ENCODE peak calls at places on chromosome 12, in seven cellular contexts. U is pancreas; H is GM23248; Y is CD8-positive, alpha-beta memory T cell; X is esophagus squamous epithelium; D is NT2/D1; C is astrocyte. N is an unnamed sample. For H3K36me3, the result is how much of the 10 kb centered on the place peaks cover.

GRCh38 chr12:124150176-124150575 is 144.7 kb upstream of the RFLNA start:
- DNase-seq in H (no peak), C (no peak), D (no peak), X (no peak), Y (no peak), U (no peak), N (no peak)

GRCh38 chr12:25972783-25973182 is 14.3 kb downstream of the RASSF8 start:
- DNase-seq in X (no peak), D (no peak), Y (no peak), U (no peak), C (peak), H (peak), N (no peak)

GRCh38 chr12:69415471-69416275 is 54.5 kb upstream of the FRS2 start:
- DNase-seq in H (peak), X (no peak), D (peak), U (peak), Y (no peak), C (peak), N (no peak)

GRCh38 chr12:107369006-107369405 is 275.7 kb upstream of the CRY1 start:
- DNase-seq in C (no peak), X (no peak), Y (no peak), U (no peak), D (no peak), H (no peak), N (no peak)

GRCh38 chr12:3726455-3726854 is 26.5 kb downstream of the CRACR2A start:
- DNase-seq in C (no peak), Y (no peak), U (no peak), D (no peak), H (no peak), X (no peak), N (no peak)

GRCh38 chr12:19850341-19851065 is 411.2 kb downstream of the AEBP2 start:
- DNase-seq in U (no peak), C (peak), D (peak), X (no peak), H (peak), Y (no peak), N (no peak)

GRCh38 chr12:108730337-108731104 is 797 bp downstream of the CORO1C start:
- DNase-seq in C (peak), H (peak), Y (peak), U (peak), D (peak), X (no peak), N (peak)

GRCh38 chr12:47270782-47271664 is 191.3 kb upstream of the AMIGO2 start:
- DNase-seq in H (peak), C (peak), U (no peak), D (no peak), X (no peak), Y (no peak), N (no peak)

GRCh38 chr12:34405286-34406227 is 383.3 kb downstream of the ALG10 start:
- DNase-seq in D (no peak), U (peak), C (no peak), H (no peak), X (no peak), Y (peak), N (no peak)

GRCh38 chr12:122064034-122064777 is 14.3 kb upstream of the MLXIP start:
- DNase-seq in C (peak), D (peak), U (peak), Y (no peak), X (no peak), H (peak), N (no peak)

GRCh38 chr12:70196732-70197361 is 46.4 kb upstream of the CNOT2 start:
- DNase-seq in H (peak), D (no peak), C (no peak), Y (no peak), U (no peak), X (no peak), N (no peak)

GRCh38 chr12:124919646-124920352 is 5.3 kb upstream of the UBC start:
- DNase-seq in D (no peak), H (peak), X (no peak), Y (no peak), C (peak), U (no peak), N (peak)

GRCh38 chr12:117105902-117106301 is 6.7 kb upstream of the TESC start:
- DNase-seq in X (no peak), C (no peak), Y (peak), H (no peak), D (no peak), U (no peak), N (peak)

GRCh38 chr12:22543246-22544037 is 900 bp downstream of the C2CD5 start:
- DNase-seq in C (peak), Y (peak), U (peak), X (peak), D (no peak), H (peak), N (peak)

GRCh38 chr12:77837876-77838291 is 7.2 kb downstream of the NAV3 start:
- DNase-seq in Y (no peak), D (no peak), U (no peak), H (no peak), C (no peak), X (no peak), N (no peak)

GRCh38 chr12:96466939-96467751 is 22.2 kb upstream of the CFAP54 start:
- DNase-seq in H (peak), U (no peak), D (no peak), X (no peak), C (peak), Y (no peak), N (no peak)

GRCh38 chr12:66879392-66879791 is 200.5 kb upstream of the GRIP1 start:
- DNase-seq in C (no peak), U (no peak), Y (no peak), X (no peak), H (no peak), D (no peak), N (no peak)

GRCh38 chr12:67539946-67540345 is 108.6 kb upstream of the DYRK2 start:
- DNase-seq in D (no peak), X (no peak), Y (no peak), C (peak), H (peak), U (no peak), N (no peak)

GRCh38 chr12:102811125-102811737 is 105.8 kb downstream of the PAH start:
- DNase-seq in X (no peak), D (peak), Y (no peak), H (peak), U (no peak), C (no peak), N (no peak)

GRCh38 chr12:3313066-3313465 is 177.9 kb upstream of the PRMT8 start:
- DNase-seq in X (no peak), U (no peak), Y (no peak), H (peak), D (no peak), C (peak), N (no peak)

GRCh38 chr12:52082988-52083637 is 3.6 kb downstream of the SMIM41 start:
- DNase-seq in C (peak), Y (peak), H (peak), X (no peak), D (no peak), U (no peak), N (peak)

GRCh38 chr12:123502163-123502562 is 31.4 kb downstream of the RILPL1 start:
- DNase-seq in C (no peak), H (no peak), D (no peak), X (no peak), Y (no peak), U (no peak), N (no peak)

GRCh38 chr12:105214141-105214540 is 21.8 kb downstream of the APPL2 start:
- DNase-seq in U (no peak), H (peak), C (peak), X (no peak), D (no peak), Y (no peak), N (no peak)

GRCh38 chr12:68975811-68976210 is 42.8 kb upstream of the CPM start:
- DNase-seq in H (no peak), U (no peak), Y (no peak), D (no peak), C (no peak), X (no peak), N (no peak)

GRCh38 chr12:3207858-3208257 is 130.7 kb downstream of the TSPAN9 start:
- DNase-seq in H (no peak), C (no peak), Y (no peak), X (no peak), D (no peak), U (no peak), N (no peak)

GRCh38 chr12:117837737-117838050 is 131.1 kb downstream of the KSR2 start:
- DNase-seq in U (no peak), X (no peak), H (no peak), D (no peak), C (no peak), Y (no peak), N (no peak)

GRCh38 chr12:31406345-31406744 is 80.4 kb upstream of the SINHCAF start:
- DNase-seq in U (no peak), Y (no peak), D (no peak), C (no peak), X (no peak), H (no peak), N (no peak)

GRCh38 chr12:130583800-130584199 is 132.3 kb downstream of the RIMBP2 start:
- DNase-seq in D (no peak), X (no peak), Y (no peak), U (no peak), C (no peak), H (no peak), N (no peak)

GRCh38 chr12:101696477-101697196 is 803 bp upstream of the CHPT1 start:
- DNase-seq in U (peak), D (no peak), H (peak), X (no peak), C (no peak), Y (no peak), N (no peak)

GRCh38 chr12:5720405-5721045 is 224.5 kb downstream of the ANO2 start:
- DNase-seq in U (no peak), Y (no peak), D (no peak), H (no peak), C (no peak), X (no peak), N (no peak)

GRCh38 chr12:3042394-3042793 is 34.8 kb upstream of the TSPAN9 start:
- DNase-seq in Y (no peak), H (no peak), C (no peak), U (no peak), D (no peak), X (no peak), N (no peak)

GRCh38 chr12:45421736-45422135 is 205.8 kb downstream of the ANO6 start:
- DNase-seq in Y (no peak), C (no peak), D (no peak), U (no peak), X (no peak), H (no peak), N (no peak)

GRCh38 chr12:45415393-45415817 is 199.5 kb downstream of the ANO6 start:
- DNase-seq in C (peak), D (no peak), H (peak), Y (no peak), X (no peak), U (peak), N (no peak)

GRCh38 chr12:45419317-45419716 is 203.4 kb downstream of the ANO6 start:
- DNase-seq in Y (no peak), H (no peak), X (no peak), D (no peak), U (no peak), C (no peak), N (no peak)

GRCh38 chr12:45416161-45416560 is 200.3 kb downstream of the ANO6 start:
- DNase-seq in U (no peak), Y (no peak), D (no peak), H (peak), X (no peak), C (no peak), N (no peak)
- H3K36me3 ChIP-seq in U (under half), Y (under half), D (half or more), H (under half), X (under half), C (under half), N (under half)

DNA sequence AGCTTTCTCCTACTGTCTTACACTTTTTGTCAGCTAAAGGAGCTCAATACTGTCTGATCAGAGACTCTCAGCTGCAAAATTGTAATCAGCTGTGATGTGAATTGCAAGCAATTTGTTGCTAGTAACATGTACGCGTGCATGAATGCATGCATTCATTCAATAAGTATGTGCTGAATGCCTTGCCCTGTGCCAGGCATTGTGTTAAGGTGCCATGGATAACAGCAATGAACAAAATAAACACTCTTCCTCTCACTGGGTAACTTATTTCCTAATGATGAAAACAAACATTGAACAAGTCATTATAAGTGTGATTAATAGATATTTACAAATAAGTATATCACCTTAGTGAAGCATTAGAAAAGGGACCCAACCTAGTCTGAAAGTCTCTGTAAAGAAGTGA is 163.2 kb upstream of the ARID2 start:
- DNase-seq in Y (no peak), X (no peak), D (no peak), U (no peak), H (no peak), C (no peak), N (no peak)
- H3K36me3 ChIP-seq in Y (under half), X (under half), D (under half), U (under half), H (under half), C (under half), N (under half)

DNA sequence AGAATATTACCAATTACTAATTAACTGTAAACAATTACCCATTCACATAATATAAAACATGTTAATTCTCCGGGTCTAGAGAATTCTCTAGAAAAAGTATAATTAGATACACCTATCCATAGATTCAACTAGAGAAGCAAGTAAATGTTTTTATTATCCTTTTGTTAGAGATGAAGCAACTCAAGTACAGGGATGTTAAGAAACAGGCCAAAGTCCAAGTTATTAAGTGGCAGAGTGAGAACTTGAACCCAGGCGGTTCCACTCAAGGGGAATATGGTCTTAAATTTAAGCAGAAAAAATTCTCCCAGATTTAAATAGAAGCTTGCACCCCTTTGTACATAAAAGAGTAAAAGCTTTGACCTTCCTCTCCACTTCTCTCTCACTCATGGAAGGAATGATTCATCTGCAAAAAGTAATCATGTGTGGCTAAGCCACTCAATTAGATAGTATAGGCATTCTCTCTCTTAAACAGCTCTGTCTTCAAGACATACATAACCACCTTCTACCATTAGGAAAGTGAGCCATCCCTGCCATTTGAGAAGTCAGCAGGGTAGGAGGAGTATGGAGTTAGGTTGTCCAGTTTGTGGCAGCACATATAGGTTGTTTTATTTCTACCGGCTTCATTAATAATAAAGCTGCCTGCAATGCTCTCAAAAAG is 34.1 kb downstream of the ERGIC2 start:
- DNase-seq in Y (no peak), H (peak), U (no peak), X (no peak), C (peak), D (no peak), N (no peak)
- H3K36me3 ChIP-seq in Y (under half), H (under half), U (under half), X (under half), C (under half), D (half or more), N (under half)

DNA sequence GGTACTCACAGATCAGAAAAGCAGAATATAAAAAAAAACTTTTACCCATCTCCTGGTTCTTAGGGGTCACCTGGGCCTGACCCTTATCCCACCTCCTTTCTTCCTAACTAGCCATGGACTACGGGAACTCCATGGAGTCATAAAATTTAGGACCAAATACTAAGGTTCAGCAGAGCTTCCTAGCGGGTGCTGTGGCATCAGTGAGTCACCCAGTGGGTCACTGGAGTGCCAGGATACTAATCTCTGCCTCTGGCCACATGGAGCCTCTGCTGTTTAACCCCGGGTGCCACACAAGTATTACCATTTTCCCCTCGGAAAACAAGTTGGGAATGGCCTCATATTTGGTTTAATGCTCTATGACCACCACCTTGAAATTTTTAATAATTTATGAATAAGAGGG is 6.9 kb downstream of the ZBTB39 start:
- DNase-seq in U (no peak), D (no peak), X (no peak), Y (no peak), H (peak), C (no peak), N (no peak)
- H3K36me3 ChIP-seq in U (under half), D (half or more), X (under half), Y (under half), H (under half), C (under half), N (under half)

DNA sequence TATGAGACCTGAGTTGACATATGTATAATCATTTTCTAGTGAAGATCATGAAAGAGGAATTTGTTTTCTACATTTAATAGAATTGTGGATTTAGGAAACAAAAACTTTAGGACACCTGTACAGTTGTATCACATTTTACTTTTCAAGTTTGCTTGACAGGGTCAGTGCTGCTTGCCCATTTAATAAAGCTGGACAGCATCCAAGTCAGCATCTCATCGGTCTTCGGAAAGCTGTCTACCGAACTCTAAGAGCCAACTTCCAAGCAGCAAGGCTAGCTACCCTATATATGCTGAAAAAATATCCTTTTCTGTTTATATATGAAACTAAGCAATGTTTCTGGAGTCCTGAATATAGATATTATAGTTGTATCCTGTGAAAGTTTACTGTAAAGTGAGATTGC is 52.3 kb downstream of the VEZT start:
- DNase-seq in H (no peak), D (no peak), X (no peak), Y (no peak), C (no peak), U (no peak), N (no peak)
- H3K36me3 ChIP-seq in H (under half), D (under half), X (under half), Y (under half), C (under half), U (under half), N (under half)

DNA sequence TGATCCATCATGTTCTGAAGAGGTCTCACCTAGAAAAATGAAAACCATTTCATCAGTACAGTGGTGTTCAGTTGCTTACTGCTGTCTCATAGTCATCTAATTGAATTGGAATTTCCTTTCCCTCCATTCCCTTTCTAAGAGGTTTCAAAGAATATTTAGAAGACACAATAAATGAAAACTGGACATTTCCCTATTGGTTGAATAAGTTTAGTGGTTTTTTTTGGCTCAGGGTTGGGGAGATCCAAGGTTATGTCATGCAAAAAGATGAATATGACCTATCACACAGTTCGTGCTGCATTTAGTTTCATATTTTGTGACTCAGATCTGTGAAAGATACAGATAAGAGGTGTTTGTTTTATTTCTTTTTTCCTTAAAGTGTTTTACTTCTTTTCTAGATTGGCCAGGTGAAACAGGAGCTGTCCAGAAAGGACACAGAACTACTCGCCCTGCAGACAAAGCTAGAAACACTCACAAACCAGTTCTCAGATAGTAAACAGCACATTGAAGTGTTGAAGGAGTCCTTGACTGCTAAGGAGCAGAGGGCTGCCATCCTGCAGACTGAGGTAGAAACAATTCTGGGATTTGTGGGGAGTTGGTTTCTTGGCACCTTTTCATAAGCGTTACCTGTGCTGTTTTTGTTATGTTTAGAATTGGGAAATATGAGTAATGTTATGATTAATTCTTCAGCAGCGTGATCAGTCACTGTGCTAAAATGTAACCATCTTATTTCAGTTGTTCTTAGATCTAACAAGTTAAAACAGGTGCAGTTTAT is 124.6 kb downstream of the ERC1 start:
- DNase-seq in Y (no peak), C (peak), D (no peak), U (no peak), X (no peak), H (peak), N (no peak)
- H3K36me3 ChIP-seq in Y (under half), C (under half), D (under half), U (under half), X (under half), H (under half), N (under half)

GRCh38 chr12:48767047-48767446 is 21.8 kb downstream of the ADCY6 start:
- DNase-seq in Y (no peak), U (no peak), C (no peak), H (peak), D (no peak), X (no peak), N (no peak)
- H3K36me3 ChIP-seq in Y (under half), U (under half), C (under half), H (under half), D (half or more), X (under half), N (under half)

DNA sequence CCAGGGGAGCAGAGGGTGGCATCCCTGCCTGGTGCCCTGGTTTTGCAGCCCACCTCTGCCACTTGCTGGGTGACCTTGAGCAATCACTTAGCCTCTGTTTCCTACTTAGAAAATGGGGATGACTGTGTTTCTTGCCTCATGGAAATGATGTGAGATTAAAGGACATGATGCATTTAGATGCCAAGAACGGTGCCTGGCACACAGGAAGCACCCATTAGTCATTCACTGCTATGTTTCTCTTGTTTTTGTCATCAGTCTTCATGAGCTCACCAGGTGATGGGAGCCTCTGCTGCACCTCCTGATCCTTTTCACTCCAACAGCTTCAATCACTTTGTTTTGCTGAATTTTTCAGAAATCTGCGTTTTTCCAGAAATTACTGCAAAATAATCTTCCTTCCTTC is 23.6 kb upstream of the ATF1 start:
- DNase-seq in Y (no peak), U (no peak), C (no peak), D (no peak), X (no peak), H (peak), N (no peak)
- H3K36me3 ChIP-seq in Y (under half), U (under half), C (under half), D (half or more), X (under half), H (under half), N (half or more)